ENCODE peak calls at places on chromosomes 3 and 15, in five cellular contexts. One of them, this sample, is unnamed.

GRCh38 chr15:60406513-60407124 is 8.8 kb upstream of the ANXA2 start:
- DNase-seq in SK-N-SH: no peak
- DNase-seq in neuronal stem cell: no peak
- DNase-seq in A549: no peak
- DNase-seq in tibial artery: no peak
- DNase-seq in this sample: no peak

GRCh38 chr3:113124256-113124830 is 87.0 kb upstream of the BOC start:
- DNase-seq in SK-N-SH: no peak
- DNase-seq in neuronal stem cell: peak; percentile 42
- DNase-seq in A549: no peak
- DNase-seq in tibial artery: no peak
- DNase-seq in this sample: no peak

GRCh38 chr3:161744366-161744765 is 247.8 kb downstream of the OTOL1 start:
- DNase-seq in SK-N-SH: no peak
- DNase-seq in neuronal stem cell: no peak
- DNase-seq in A549: no peak
- DNase-seq in tibial artery: no peak
- DNase-seq in this sample: no peak

GRCh38 chr15:85073556-85074194 is 92.0 kb downstream of the PDE8A start:
- DNase-seq in SK-N-SH: no peak
- DNase-seq in neuronal stem cell: no peak
- DNase-seq in A549: peak; percentile 75
- DNase-seq in tibial artery: no peak
- DNase-seq in this sample: no peak

GRCh38 chr3:29170894-29171582 is 109.8 kb upstream of the RBMS3 start:
- DNase-seq in SK-N-SH: no peak
- DNase-seq in neuronal stem cell: no peak
- DNase-seq in A549: no peak
- DNase-seq in tibial artery: no peak
- DNase-seq in this sample: peak; percentile 62

GRCh38 chr3:63791974-63792373 is 27.1 kb upstream of the C3orf49 start:
- DNase-seq in SK-N-SH: no peak
- DNase-seq in neuronal stem cell: no peak
- DNase-seq in A549: no peak
- DNase-seq in tibial artery: no peak
- DNase-seq in this sample: no peak

GRCh38 chr15:51721199-51721960 is 16.1 kb downstream of the LYSMD2 start:
- DNase-seq in SK-N-SH: no peak
- DNase-seq in neuronal stem cell: no peak
- DNase-seq in A549: no peak
- DNase-seq in tibial artery: no peak
- DNase-seq in this sample: no peak

GRCh38 chr15:70276401-70276800 is 178.7 kb upstream of the TLE3 start:
- DNase-seq in SK-N-SH: no peak
- DNase-seq in neuronal stem cell: no peak
- DNase-seq in A549: no peak
- DNase-seq in tibial artery: no peak
- DNase-seq in this sample: no peak

GRCh38 chr15:41788262-41788661 is 14.0 kb downstream of the MAPKBP1 start:
- DNase-seq in SK-N-SH: no peak
- DNase-seq in neuronal stem cell: no peak
- DNase-seq in A549: no peak
- DNase-seq in tibial artery: no peak
- DNase-seq in this sample: no peak

GRCh38 chr3:144622845-144623244 is 651.2 kb downstream of the DIPK2A start:
- DNase-seq in SK-N-SH: no peak
- DNase-seq in neuronal stem cell: no peak
- DNase-seq in A549: no peak
- DNase-seq in tibial artery: no peak
- DNase-seq in this sample: no peak

GRCh38 chr15:73375755-73376305 is 7.1 kb upstream of the HCN4 start:
- DNase-seq in SK-N-SH: peak; percentile 71
- DNase-seq in neuronal stem cell: no peak
- DNase-seq in A549: no peak
- DNase-seq in tibial artery: no peak
- DNase-seq in this sample: peak; percentile 85

GRCh38 chr15:94375997-94376396 is 144.6 kb downstream of the MCTP2 start:
- DNase-seq in SK-N-SH: no peak
- DNase-seq in neuronal stem cell: no peak
- DNase-seq in A549: no peak
- DNase-seq in tibial artery: no peak
- DNase-seq in this sample: no peak

GRCh38 chr3:53195066-53195450 is 34.0 kb downstream of the PRKCD start:
- DNase-seq in SK-N-SH: peak; percentile 12
- DNase-seq in neuronal stem cell: no peak
- DNase-seq in A549: no peak
- DNase-seq in tibial artery: no peak
- DNase-seq in this sample: no peak

GRCh38 chr3:150210461-150211110 is 197.5 kb upstream of the TSC22D2 start:
- DNase-seq in SK-N-SH: no peak
- DNase-seq in neuronal stem cell: no peak
- DNase-seq in A549: no peak
- DNase-seq in tibial artery: no peak
- DNase-seq in this sample: no peak

GRCh38 chr3:32405155-32405554 is 13.5 kb downstream of the CMTM7 start:
- DNase-seq in SK-N-SH: no peak
- DNase-seq in neuronal stem cell: no peak
- DNase-seq in A549: no peak
- DNase-seq in tibial artery: no peak
- DNase-seq in this sample: no peak

GRCh38 chr15:67290319-67290718 is 35.7 kb downstream of the IQCH start:
- DNase-seq in SK-N-SH: no peak
- DNase-seq in neuronal stem cell: no peak
- DNase-seq in A549: no peak
- DNase-seq in tibial artery: no peak
- DNase-seq in this sample: no peak

GRCh38 chr15:95368211-95368610 is 962.3 kb upstream of the NR2F2 start:
- DNase-seq in SK-N-SH: no peak
- DNase-seq in neuronal stem cell: no peak
- DNase-seq in A549: no peak
- DNase-seq in tibial artery: no peak
- DNase-seq in this sample: peak; percentile 21

GRCh38 chr3:106734712-106735111 is 642.5 kb upstream of the CCDC54 start:
- DNase-seq in SK-N-SH: no peak
- DNase-seq in neuronal stem cell: no peak
- DNase-seq in A549: no peak
- DNase-seq in tibial artery: no peak
- DNase-seq in this sample: no peak

DNA sequence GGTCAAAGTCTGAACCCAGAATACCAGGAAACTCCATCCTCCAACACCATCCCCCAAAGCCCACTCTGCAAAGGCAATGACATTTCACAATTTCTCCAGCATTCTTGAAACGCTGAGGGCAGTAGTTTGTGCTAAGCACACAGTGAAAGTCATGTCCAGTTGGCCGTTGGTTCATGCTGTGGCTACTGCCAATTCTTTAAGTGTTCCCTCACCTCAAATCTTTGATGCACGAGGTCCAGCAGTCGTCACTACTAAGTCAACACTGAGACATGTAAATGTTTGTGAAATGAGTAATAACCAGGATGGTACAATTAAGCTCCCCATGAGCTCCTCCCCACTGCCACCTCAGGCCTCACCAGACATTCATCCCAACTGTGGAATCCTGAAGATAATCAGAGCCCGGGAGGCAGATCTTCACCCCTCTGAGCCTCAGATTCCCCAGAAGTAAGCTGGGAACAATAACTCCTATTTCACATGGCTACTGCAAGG is 7.0 kb downstream of the SUCLG2 start:
- DNase-seq in SK-N-SH: no peak
- DNase-seq in neuronal stem cell: no peak
- DNase-seq in A549: peak; percentile 77
- DNase-seq in tibial artery: no peak
- DNase-seq in this sample: no peak
- H3K27ac ChIP-seq in SK-N-SH: peak overlapping the region; percentile 59
- H3K27ac ChIP-seq in neuronal stem cell: no peak overlapping the region
- H3K27ac ChIP-seq in A549: peak overlapping the region; percentile 99
- H3K27ac ChIP-seq in tibial artery: no peak overlapping the region
- H3K27ac ChIP-seq in this sample: no peak overlapping the region

DNA sequence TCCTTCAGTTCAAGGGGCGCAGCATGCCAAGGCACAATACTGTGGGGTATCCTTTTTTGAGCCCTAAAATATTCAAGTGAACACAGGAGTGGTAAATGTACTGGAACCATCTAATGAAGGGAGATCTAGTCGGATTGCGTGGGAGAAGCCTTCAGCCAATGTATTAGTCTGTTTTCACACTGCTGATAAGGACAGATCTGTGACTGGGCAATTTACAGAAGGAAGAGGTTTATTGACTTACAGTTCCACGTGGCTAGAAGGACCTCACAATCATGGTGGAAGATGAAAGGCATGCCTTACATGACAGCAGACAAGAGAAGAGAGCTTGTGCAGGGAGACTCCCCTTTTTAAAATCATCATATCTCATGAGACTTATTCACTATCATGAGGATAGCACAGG is 16.9 kb downstream of the HRG start:
- DNase-seq in SK-N-SH: no peak
- DNase-seq in neuronal stem cell: no peak
- DNase-seq in A549: no peak
- DNase-seq in tibial artery: no peak
- DNase-seq in this sample: no peak
- H3K4me1 ChIP-seq in SK-N-SH: no peaks in the 10 kb centered on the region
- H3K4me1 ChIP-seq in neuronal stem cell: peaks cover 2% of the 10 kb centered on the region
- H3K4me1 ChIP-seq in A549: no peaks in the 10 kb centered on the region
- H3K4me1 ChIP-seq in tibial artery: no peaks in the 10 kb centered on the region
- H3K4me1 ChIP-seq in this sample: no peaks in the 10 kb centered on the region

DNA sequence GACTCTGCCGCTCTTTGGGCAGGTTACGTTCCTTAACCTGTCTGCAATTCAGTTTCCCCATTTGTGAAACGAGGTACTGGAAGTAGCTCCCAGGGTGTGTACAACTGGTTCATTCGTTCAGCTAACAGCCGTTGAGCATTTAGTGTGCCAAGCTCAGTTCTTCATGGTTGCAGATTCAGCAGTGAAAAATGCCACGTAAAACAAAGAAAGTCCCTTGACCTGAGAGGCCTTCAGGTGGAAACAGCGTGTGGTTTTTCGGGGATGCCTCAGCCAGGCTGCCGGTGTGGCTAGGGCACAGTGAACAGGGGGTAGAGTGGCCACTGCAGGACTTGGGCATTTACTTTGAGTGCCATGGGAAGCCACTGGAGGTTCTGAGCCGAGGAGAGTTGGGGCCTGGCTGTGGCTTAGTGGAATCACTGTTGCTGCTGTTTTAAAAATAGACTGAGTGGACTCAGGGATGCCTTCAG is 4.7 kb downstream of the SYNM start:
- DNase-seq in SK-N-SH: no peak
- DNase-seq in neuronal stem cell: no peak
- DNase-seq in A549: no peak
- DNase-seq in tibial artery: no peak
- DNase-seq in this sample: peak; percentile 55
- H3K27ac ChIP-seq in SK-N-SH: no peak overlapping the region
- H3K27ac ChIP-seq in neuronal stem cell: no peak overlapping the region
- H3K27ac ChIP-seq in A549: no peak overlapping the region
- H3K27ac ChIP-seq in tibial artery: peak overlapping the region; percentile 97
- H3K27ac ChIP-seq in this sample: peak overlapping the region; percentile 47

GRCh38 chr15:90394702-90395442 is 6.8 kb downstream of the IQGAP1 start:
- DNase-seq in SK-N-SH: no peak
- DNase-seq in neuronal stem cell: no peak
- DNase-seq in A549: no peak
- DNase-seq in tibial artery: no peak
- DNase-seq in this sample: no peak

GRCh38 chr15:90396321-90396720 is 8.3 kb downstream of the IQGAP1 start:
- DNase-seq in SK-N-SH: no peak
- DNase-seq in neuronal stem cell: no peak
- DNase-seq in A549: no peak
- DNase-seq in tibial artery: no peak
- DNase-seq in this sample: no peak

GRCh38 chr15:90393040-90393439 is 5.0 kb downstream of the IQGAP1 start:
- DNase-seq in SK-N-SH: no peak
- DNase-seq in neuronal stem cell: no peak
- DNase-seq in A549: no peak
- DNase-seq in tibial artery: no peak
- DNase-seq in this sample: no peak

GRCh38 chr15:90389513-90389912 is 1.5 kb downstream of the IQGAP1 start:
- DNase-seq in SK-N-SH: no peak
- DNase-seq in neuronal stem cell: no peak
- DNase-seq in A549: no peak
- DNase-seq in tibial artery: no peak
- DNase-seq in this sample: no peak

GRCh38 chr15:90394074-90394473 is 6.0 kb downstream of the IQGAP1 start:
- DNase-seq in SK-N-SH: no peak
- DNase-seq in neuronal stem cell: no peak
- DNase-seq in A549: no peak
- DNase-seq in tibial artery: no peak
- DNase-seq in this sample: no peak
- H3K4me1 ChIP-seq in SK-N-SH: no peaks in the 10 kb centered on the region
- H3K4me1 ChIP-seq in neuronal stem cell: peaks cover 1% of the 10 kb centered on the region
- H3K4me1 ChIP-seq in A549: peaks cover 19% of the 10 kb centered on the region
- H3K4me1 ChIP-seq in tibial artery: peaks cover 62% of the 10 kb centered on the region
- H3K4me1 ChIP-seq in this sample: peaks cover 28% of the 10 kb centered on the region

DNA sequence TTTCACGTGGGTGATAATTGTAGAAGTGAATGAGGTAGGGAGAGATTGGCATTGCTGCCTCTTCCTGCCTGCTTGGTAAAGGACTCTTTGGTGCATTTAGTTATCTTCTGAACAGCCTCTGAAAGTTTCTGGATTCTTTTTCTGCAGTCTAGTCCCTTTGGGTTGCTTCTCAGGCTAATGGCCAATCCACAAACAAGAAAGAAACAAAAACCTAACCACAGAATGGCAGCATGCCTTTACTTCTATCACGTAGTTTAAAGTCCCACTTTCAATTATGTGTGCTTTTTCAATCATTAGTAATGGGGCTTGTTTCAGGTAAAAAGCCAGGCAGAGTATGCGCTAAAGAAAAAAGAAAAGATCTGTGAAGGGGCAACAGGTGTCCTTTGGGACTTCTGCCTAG is 7.4 kb downstream of the FGF12 start:
- DNase-seq in SK-N-SH: no peak
- DNase-seq in neuronal stem cell: no peak
- DNase-seq in A549: no peak
- DNase-seq in tibial artery: no peak
- DNase-seq in this sample: no peak
- H3K27ac ChIP-seq in SK-N-SH: no peak overlapping the region
- H3K27ac ChIP-seq in neuronal stem cell: no peak overlapping the region
- H3K27ac ChIP-seq in A549: no peak overlapping the region
- H3K27ac ChIP-seq in tibial artery: no peak overlapping the region
- H3K27ac ChIP-seq in this sample: no peak overlapping the region

GRCh38 chr3:62379206-62379834 is 6.0 kb upstream of the FEZF2 start:
- DNase-seq in SK-N-SH: peak; percentile 22
- DNase-seq in neuronal stem cell: no peak
- DNase-seq in A549: no peak
- DNase-seq in tibial artery: no peak
- DNase-seq in this sample: no peak

GRCh38 chr3:62376906-62377865 is 3.8 kb upstream of the FEZF2 start:
- DNase-seq in SK-N-SH: peak; percentile 28
- DNase-seq in neuronal stem cell: no peak
- DNase-seq in A549: no peak
- DNase-seq in tibial artery: no peak
- DNase-seq in this sample: no peak

GRCh38 chr3:62375655-62376054 is 2.3 kb upstream of the FEZF2 start:
- DNase-seq in SK-N-SH: no peak
- DNase-seq in neuronal stem cell: no peak
- DNase-seq in A549: no peak
- DNase-seq in tibial artery: no peak
- DNase-seq in this sample: no peak

GRCh38 chr3:62376187-62376720 is 2.9 kb upstream of the FEZF2 start:
- DNase-seq in SK-N-SH: no peak
- DNase-seq in neuronal stem cell: no peak
- DNase-seq in A549: no peak
- DNase-seq in tibial artery: no peak
- DNase-seq in this sample: no peak

GRCh38 chr3:62378329-62378789 is 5.0 kb upstream of the FEZF2 start:
- DNase-seq in SK-N-SH: peak; percentile 69
- DNase-seq in neuronal stem cell: no peak
- DNase-seq in A549: no peak
- DNase-seq in tibial artery: no peak
- DNase-seq in this sample: no peak
- H3K4me1 ChIP-seq in SK-N-SH: peaks cover 4% of the 10 kb centered on the region
- H3K4me1 ChIP-seq in neuronal stem cell: peaks cover 30% of the 10 kb centered on the region
- H3K4me1 ChIP-seq in A549: no peaks in the 10 kb centered on the region
- H3K4me1 ChIP-seq in tibial artery: peaks cover 17% of the 10 kb centered on the region
- H3K4me1 ChIP-seq in this sample: no peaks in the 10 kb centered on the region